ENCODE peak calls at places on chromosomes 2 and 18, in seven cellular contexts. C, W, L, Y, R, F and G are unnamed samples.

GRCh38 chr2:100957971-100958653 is 44.0 kb upstream of the RPL31 start:
- DNase-seq in C (no peak), W (no peak), L (no peak), Y (peak; percentile 76), R (no peak), F (peak; percentile 70), G (peak; percentile 71)

GRCh38 chr18:33873127-33873526 is 295.1 kb downstream of the ASXL3 start:
- DNase-seq in C (no peak), W (no peak), L (no peak), Y (no peak), R (no peak), F (no peak), G (no peak)

GRCh38 chr2:46818141-46818552 is 97.5 kb downstream of the MCFD2 start:
- DNase-seq in C (no peak), W (no peak), L (no peak), Y (peak; percentile 56), R (no peak), F (no peak), G (peak; percentile 93)

GRCh38 chr2:229003256-229003655 is 267.8 kb downstream of the PID1 start:
- DNase-seq in C (no peak), W (no peak), L (no peak), Y (no peak), R (no peak), F (no peak), G (no peak)

GRCh38 chr2:111122631-111123421 is 2.1 kb downstream of the BCL2L11 start:
- DNase-seq in C (peak; percentile 88), W (no peak), L (peak; percentile 75), Y (peak; percentile 79), R (peak; percentile 72), F (peak; percentile 89), G (peak; percentile 94)

GRCh38 chr2:20962939-20963543 is 80.8 kb downstream of the APOB start:
- DNase-seq in C (peak; percentile 87), W (peak; percentile 65), L (peak; percentile 59), Y (peak; percentile 39), R (peak; percentile 84), F (peak; percentile 79), G (peak; percentile 78)

GRCh38 chr2:166343467-166343866 is 32.3 kb downstream of the SCN9A start:
- DNase-seq in C (peak; percentile 48), W (no peak), L (no peak), Y (no peak), R (no peak), F (no peak), G (no peak)

GRCh38 chr2:200966770-200967169 is 3.3 kb upstream of the ORC2 start:
- DNase-seq in C (no peak), W (peak; percentile 32), L (no peak), Y (no peak), R (no peak), F (no peak), G (no peak)

GRCh38 chr2:159217661-159218060 is 68.8 kb downstream of the WDSUB1 start:
- DNase-seq in C (no peak), W (no peak), L (no peak), Y (no peak), R (no peak), F (no peak), G (no peak)

GRCh38 chr2:209830722-209831465 is 59.3 kb downstream of the UNC80 start:
- DNase-seq in C (no peak), W (no peak), L (no peak), Y (no peak), R (no peak), F (no peak), G (no peak)

GRCh38 chr2:226514895-226515294 is 284.7 kb downstream of the IRS1 start:
- DNase-seq in C (no peak), W (no peak), L (no peak), Y (no peak), R (no peak), F (no peak), G (no peak)

GRCh38 chr2:53130441-53130943 is 637.1 kb upstream of the CHAC2 start:
- DNase-seq in C (no peak), W (no peak), L (no peak), Y (no peak), R (no peak), F (no peak), G (no peak)

GRCh38 chr2:170716851-170717598 is 1.9 kb downstream of the SP5 start:
- DNase-seq in C (peak; percentile 87), W (no peak), L (peak; percentile 69), Y (no peak), R (peak; percentile 90), F (peak; percentile 58), G (peak; percentile 81)

GRCh38 chr18:13137939-13138821 is 80.4 kb upstream of the LDLRAD4 start:
- DNase-seq in C (peak; percentile 27), W (no peak), L (peak; percentile 99), Y (peak; percentile 44), R (no peak), F (peak; percentile 79), G (peak; percentile 89)

GRCh38 chr2:127169066-127169660 is 50.9 kb downstream of the CYP27C1 start:
- DNase-seq in C (no peak), W (no peak), L (no peak), Y (no peak), R (no peak), F (no peak), G (no peak)

GRCh38 chr18:21740474-21740723 is 193 bp upstream of the MIB1 start:
- DNase-seq in C (peak; percentile 98), W (peak; percentile 96), L (peak; percentile 92), Y (peak; percentile 97), R (no peak), F (no peak), G (peak; percentile 99)

GRCh38 chr18:67766930-67767329 is 250.4 kb upstream of the DSEL start:
- DNase-seq in C (no peak), W (no peak), L (no peak), Y (no peak), R (no peak), F (no peak), G (no peak)

GRCh38 chr2:121018136-121019057 is 266.6 kb downstream of the TFCP2L1 start:
- DNase-seq in C (peak; percentile 87), W (peak; percentile 62), L (no peak), Y (no peak), R (no peak), F (no peak), G (peak; percentile 71)

GRCh38 chr18:6607348-6607747 is 122.2 kb upstream of the ARHGAP28 start:
- DNase-seq in C (no peak), W (no peak), L (no peak), Y (no peak), R (no peak), F (no peak), G (no peak)
- H3K4me3 ChIP-seq in C (no peak overlapping the region), W (no peak overlapping the region), L (no peak overlapping the region), Y (no peak overlapping the region), R (no peak overlapping the region), F (no peak overlapping the region), G (no peak overlapping the region)

GRCh38 chr2:85584354-85584856 is at the start of gene VAMP5:
- DNase-seq in C (peak; percentile 55), W (no peak), L (peak; percentile 79), Y (no peak), R (peak; percentile 85), F (peak; percentile 53), G (peak; percentile 75)
- TF ChIP-seq POLR2AphosphoS5 in C (peak; percentile 48), W (no peak), L (peak; percentile 78), Y (no peak), R (no peak), F (peak; percentile 56), G (no peak)

DNA sequence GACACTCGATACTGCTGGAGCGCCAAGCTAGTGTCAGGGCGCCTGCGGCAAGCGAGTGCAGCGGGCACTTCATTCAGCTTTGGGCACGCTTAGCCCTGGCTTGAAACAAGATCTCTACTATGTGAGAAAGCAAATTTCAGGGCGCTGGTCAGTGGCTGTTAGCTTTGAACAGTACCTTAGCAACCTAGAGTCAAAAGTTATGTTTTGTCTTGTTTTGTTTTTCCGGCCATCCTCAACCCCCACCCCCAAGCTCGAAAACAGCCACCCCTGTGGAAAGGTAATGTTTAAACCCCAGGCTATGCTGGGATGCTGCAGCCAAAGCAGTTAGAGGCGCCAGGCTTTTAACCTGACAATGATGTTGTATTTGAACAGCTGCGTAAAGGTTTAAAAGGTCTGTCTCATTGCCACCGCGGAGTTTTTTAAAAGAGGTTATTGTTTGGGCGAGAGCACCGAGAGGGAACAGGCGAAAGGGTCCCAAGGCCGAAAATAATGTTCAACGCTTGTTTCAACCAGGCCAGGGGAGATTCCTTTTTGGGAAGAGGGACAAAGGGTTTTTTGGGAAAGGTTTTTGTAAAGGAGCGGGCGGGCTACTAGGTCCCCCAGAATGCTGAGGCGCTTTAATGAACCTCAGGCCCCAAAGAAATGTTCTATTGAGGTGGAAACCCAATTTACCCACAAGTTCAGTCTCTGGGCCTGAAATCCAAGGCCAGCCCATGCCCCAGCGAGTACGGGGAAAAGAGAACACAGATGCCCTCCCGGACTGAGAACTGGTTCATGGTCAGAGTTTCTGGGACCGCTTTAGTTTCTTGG is 2.3 kb upstream of the HOXD10 start:
- DNase-seq in C (no peak), W (no peak), L (peak; percentile 45), Y (no peak), R (no peak), F (no peak), G (no peak)
- H3K4me3 ChIP-seq in C (no peak overlapping the region), W (no peak overlapping the region), L (no peak overlapping the region), Y (no peak overlapping the region), R (no peak overlapping the region), F (no peak overlapping the region), G (no peak overlapping the region)

DNA sequence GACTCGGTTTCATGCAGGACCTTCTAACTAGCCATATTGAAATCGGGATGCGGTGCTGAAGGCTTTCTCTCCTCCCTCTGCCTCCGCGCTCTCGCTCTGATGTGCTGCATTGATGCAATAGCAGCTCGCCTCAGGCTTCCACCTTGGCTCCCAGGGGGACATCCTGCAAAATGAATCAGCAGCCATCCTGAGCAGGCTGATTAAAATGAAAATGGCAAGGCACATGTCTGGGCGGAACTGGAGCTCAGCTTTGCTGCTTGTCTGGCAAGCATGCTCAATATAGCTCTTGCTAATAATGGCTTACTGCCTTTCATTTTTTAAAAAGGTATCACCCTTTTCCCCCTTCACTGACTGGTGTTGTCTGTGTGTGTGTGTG is 818 bp upstream of the MYT1L start:
- DNase-seq in C (peak; percentile 80), W (no peak), L (no peak), Y (no peak), R (peak; percentile 49), F (no peak), G (no peak)
- TF ChIP-seq POLR2AphosphoS5 in C (peak; percentile 26), W (no peak), L (no peak), Y (no peak), R (no peak), F (no peak), G (no peak)